ENCODE peak calls at places on chromosomes 12 and 14, in ten cellular contexts. One of them, this sample, is unnamed.

GRCh38 chr14:22475381-22475780 is 113.6 kb downstream of the DAD1 start:
- DNase-seq in esophagus muscularis mucosa: no peak
- DNase-seq in left ventricle myocardium inferior: no peak
- DNase-seq in hepatocyte: no peak
- DNase-seq in tibial artery: no peak
- DNase-seq in breast epithelium: no peak
- DNase-seq in astrocyte: no peak
- DNase-seq in right cardiac atrium: no peak
- DNase-seq in psoas muscle: no peak
- DNase-seq in mammary epithelial cell: no peak
- DNase-seq in this sample: no peak

GRCh38 chr14:100116134-100116533 is 43.3 kb downstream of the DEGS2 start:
- DNase-seq in esophagus muscularis mucosa: no peak
- DNase-seq in left ventricle myocardium inferior: no peak
- DNase-seq in hepatocyte: no peak
- DNase-seq in tibial artery: no peak
- DNase-seq in breast epithelium: no peak
- DNase-seq in astrocyte: no peak
- DNase-seq in right cardiac atrium: no peak
- DNase-seq in psoas muscle: no peak
- DNase-seq in mammary epithelial cell: no peak
- DNase-seq in this sample: no peak

GRCh38 chr12:32586390-32586789 is 92.7 kb upstream of the DNM1L start:
- DNase-seq in esophagus muscularis mucosa: no peak
- DNase-seq in left ventricle myocardium inferior: no peak
- DNase-seq in hepatocyte: no peak
- DNase-seq in tibial artery: no peak
- DNase-seq in breast epithelium: no peak
- DNase-seq in astrocyte: peak; percentile 68
- DNase-seq in right cardiac atrium: no peak
- DNase-seq in psoas muscle: no peak
- DNase-seq in mammary epithelial cell: peak; percentile 84
- DNase-seq in this sample: no peak

GRCh38 chr12:43226151-43226550 is 325.9 kb downstream of the ADAMTS20 start:
- DNase-seq in esophagus muscularis mucosa: no peak
- DNase-seq in left ventricle myocardium inferior: no peak
- DNase-seq in hepatocyte: no peak
- DNase-seq in tibial artery: no peak
- DNase-seq in breast epithelium: no peak
- DNase-seq in astrocyte: no peak
- DNase-seq in right cardiac atrium: no peak
- DNase-seq in psoas muscle: no peak
- DNase-seq in mammary epithelial cell: no peak
- DNase-seq in this sample: no peak

GRCh38 chr14:105257464-105257863 is 9.1 kb downstream of the BTBD6 start:
- DNase-seq in esophagus muscularis mucosa: no peak
- DNase-seq in left ventricle myocardium inferior: no peak
- DNase-seq in hepatocyte: no peak
- DNase-seq in tibial artery: no peak
- DNase-seq in breast epithelium: no peak
- DNase-seq in astrocyte: no peak
- DNase-seq in right cardiac atrium: no peak
- DNase-seq in psoas muscle: no peak
- DNase-seq in mammary epithelial cell: no peak
- DNase-seq in this sample: no peak

GRCh38 chr14:72812292-72812851 is 81.5 kb downstream of the DPF3 start:
- DNase-seq in esophagus muscularis mucosa: no peak
- DNase-seq in left ventricle myocardium inferior: peak; percentile 82
- DNase-seq in hepatocyte: no peak
- DNase-seq in tibial artery: peak; percentile 50
- DNase-seq in breast epithelium: peak; percentile 76
- DNase-seq in astrocyte: no peak
- DNase-seq in right cardiac atrium: peak; percentile 61
- DNase-seq in psoas muscle: peak; percentile 84
- DNase-seq in mammary epithelial cell: peak; percentile 9
- DNase-seq in this sample: peak; percentile 99

GRCh38 chr12:32895688-32896437 is 714 bp downstream of the PKP2 start:
- DNase-seq in esophagus muscularis mucosa: no peak
- DNase-seq in left ventricle myocardium inferior: peak; percentile 23
- DNase-seq in hepatocyte: peak; percentile 69
- DNase-seq in tibial artery: no peak
- DNase-seq in breast epithelium: no peak
- DNase-seq in astrocyte: no peak
- DNase-seq in right cardiac atrium: peak; percentile 25
- DNase-seq in psoas muscle: no peak
- DNase-seq in mammary epithelial cell: peak; percentile 27
- DNase-seq in this sample: no peak

GRCh38 chr12:16506394-16506793 is 99.6 kb downstream of the LMO3 start:
- DNase-seq in esophagus muscularis mucosa: no peak
- DNase-seq in left ventricle myocardium inferior: no peak
- DNase-seq in hepatocyte: no peak
- DNase-seq in tibial artery: no peak
- DNase-seq in breast epithelium: no peak
- DNase-seq in astrocyte: no peak
- DNase-seq in right cardiac atrium: no peak
- DNase-seq in psoas muscle: no peak
- DNase-seq in mammary epithelial cell: no peak
- DNase-seq in this sample: no peak

GRCh38 chr12:226401-226800 is 12.4 kb upstream of the SLC6A12 start:
- DNase-seq in esophagus muscularis mucosa: no peak
- DNase-seq in left ventricle myocardium inferior: no peak
- DNase-seq in hepatocyte: no peak
- DNase-seq in tibial artery: no peak
- DNase-seq in breast epithelium: peak; percentile 28
- DNase-seq in astrocyte: no peak
- DNase-seq in right cardiac atrium: no peak
- DNase-seq in psoas muscle: no peak
- DNase-seq in mammary epithelial cell: no peak
- DNase-seq in this sample: no peak

GRCh38 chr12:121657305-121658008 is 12.0 kb downstream of the MORN3 start:
- DNase-seq in esophagus muscularis mucosa: no peak
- DNase-seq in left ventricle myocardium inferior: no peak
- DNase-seq in hepatocyte: no peak
- DNase-seq in tibial artery: no peak
- DNase-seq in breast epithelium: no peak
- DNase-seq in astrocyte: no peak
- DNase-seq in right cardiac atrium: no peak
- DNase-seq in psoas muscle: no peak
- DNase-seq in mammary epithelial cell: no peak
- DNase-seq in this sample: no peak

GRCh38 chr14:58108717-58109116 is 43.3 kb downstream of the ARMH4 start:
- DNase-seq in esophagus muscularis mucosa: no peak
- DNase-seq in left ventricle myocardium inferior: no peak
- DNase-seq in hepatocyte: no peak
- DNase-seq in tibial artery: no peak
- DNase-seq in breast epithelium: no peak
- DNase-seq in astrocyte: no peak
- DNase-seq in right cardiac atrium: no peak
- DNase-seq in psoas muscle: no peak
- DNase-seq in mammary epithelial cell: no peak
- DNase-seq in this sample: no peak

GRCh38 chr12:95551305-95551704 is at the start of gene USP44:
- DNase-seq in esophagus muscularis mucosa: no peak
- DNase-seq in left ventricle myocardium inferior: no peak
- DNase-seq in hepatocyte: no peak
- DNase-seq in tibial artery: no peak
- DNase-seq in breast epithelium: no peak
- DNase-seq in astrocyte: no peak
- DNase-seq in right cardiac atrium: no peak
- DNase-seq in psoas muscle: no peak
- DNase-seq in mammary epithelial cell: no peak
- DNase-seq in this sample: no peak

GRCh38 chr12:95547522-95548055 is 3.7 kb downstream of the USP44 start:
- DNase-seq in esophagus muscularis mucosa: no peak
- DNase-seq in left ventricle myocardium inferior: no peak
- DNase-seq in hepatocyte: no peak
- DNase-seq in tibial artery: no peak
- DNase-seq in breast epithelium: no peak
- DNase-seq in astrocyte: peak; percentile 31
- DNase-seq in right cardiac atrium: no peak
- DNase-seq in psoas muscle: no peak
- DNase-seq in mammary epithelial cell: no peak
- DNase-seq in this sample: no peak

GRCh38 chr12:95548539-95549391 is 2.5 kb downstream of the USP44 start:
- DNase-seq in esophagus muscularis mucosa: no peak
- DNase-seq in left ventricle myocardium inferior: peak; percentile 64
- DNase-seq in hepatocyte: peak; percentile 71
- DNase-seq in tibial artery: no peak
- DNase-seq in breast epithelium: no peak
- DNase-seq in astrocyte: no peak
- DNase-seq in right cardiac atrium: peak; percentile 33
- DNase-seq in psoas muscle: peak; percentile 53
- DNase-seq in mammary epithelial cell: no peak
- DNase-seq in this sample: no peak

GRCh38 chr12:95548056-95548538 is 3.2 kb downstream of the USP44 start:
- DNase-seq in esophagus muscularis mucosa: no peak
- DNase-seq in left ventricle myocardium inferior: peak; percentile 18
- DNase-seq in hepatocyte: peak; percentile 24
- DNase-seq in tibial artery: no peak
- DNase-seq in breast epithelium: no peak
- DNase-seq in astrocyte: peak; percentile 2
- DNase-seq in right cardiac atrium: peak; percentile 19
- DNase-seq in psoas muscle: peak; percentile 21
- DNase-seq in mammary epithelial cell: no peak
- DNase-seq in this sample: no peak

GRCh38 chr12:95549392-95550084 is 1.7 kb downstream of the USP44 start:
- DNase-seq in esophagus muscularis mucosa: no peak
- DNase-seq in left ventricle myocardium inferior: no peak
- DNase-seq in hepatocyte: no peak
- DNase-seq in tibial artery: no peak
- DNase-seq in breast epithelium: no peak
- DNase-seq in astrocyte: no peak
- DNase-seq in right cardiac atrium: no peak
- DNase-seq in psoas muscle: no peak
- DNase-seq in mammary epithelial cell: no peak
- DNase-seq in this sample: no peak
- H3K4me1 ChIP-seq in esophagus muscularis mucosa: peaks cover 10% of the 10 kb centered on the region
- H3K4me1 ChIP-seq in left ventricle myocardium inferior: peaks cover 19% of the 10 kb centered on the region
- H3K4me1 ChIP-seq in hepatocyte: no peaks in the 10 kb centered on the region
- H3K4me1 ChIP-seq in tibial artery: no peaks in the 10 kb centered on the region
- H3K4me1 ChIP-seq in breast epithelium: no peaks in the 10 kb centered on the region
- H3K4me1 ChIP-seq in astrocyte: no peaks in the 10 kb centered on the region
- H3K4me1 ChIP-seq in right cardiac atrium: no peaks in the 10 kb centered on the region
- H3K4me1 ChIP-seq in psoas muscle: no peaks in the 10 kb centered on the region
- H3K4me1 ChIP-seq in mammary epithelial cell: peaks cover 8% of the 10 kb centered on the region
- H3K4me1 ChIP-seq in this sample: no peaks in the 10 kb centered on the region

GRCh38 chr14:52355016-52355430 is 40.9 kb downstream of the PTGER2 start:
- DNase-seq in esophagus muscularis mucosa: no peak
- DNase-seq in left ventricle myocardium inferior: no peak
- DNase-seq in hepatocyte: peak; percentile 33
- DNase-seq in tibial artery: no peak
- DNase-seq in breast epithelium: no peak
- DNase-seq in astrocyte: peak; percentile 98
- DNase-seq in right cardiac atrium: no peak
- DNase-seq in psoas muscle: no peak
- DNase-seq in mammary epithelial cell: peak; percentile 88
- DNase-seq in this sample: no peak
- H3K9me3 ChIP-seq in esophagus muscularis mucosa: no peaks in the 10 kb centered on the region
- H3K9me3 ChIP-seq in left ventricle myocardium inferior: no peaks in the 10 kb centered on the region
- H3K9me3 ChIP-seq in hepatocyte: no peaks in the 10 kb centered on the region
- H3K9me3 ChIP-seq in tibial artery: no peaks in the 10 kb centered on the region
- H3K9me3 ChIP-seq in breast epithelium: no peaks in the 10 kb centered on the region
- H3K9me3 ChIP-seq in astrocyte: peaks cover under 1% of the 10 kb centered on the region
- H3K9me3 ChIP-seq in right cardiac atrium: no peaks in the 10 kb centered on the region
- H3K9me3 ChIP-seq in psoas muscle: no peaks in the 10 kb centered on the region
- H3K9me3 ChIP-seq in mammary epithelial cell: no peaks in the 10 kb centered on the region
- H3K9me3 ChIP-seq in this sample: no peaks in the 10 kb centered on the region

DNA sequence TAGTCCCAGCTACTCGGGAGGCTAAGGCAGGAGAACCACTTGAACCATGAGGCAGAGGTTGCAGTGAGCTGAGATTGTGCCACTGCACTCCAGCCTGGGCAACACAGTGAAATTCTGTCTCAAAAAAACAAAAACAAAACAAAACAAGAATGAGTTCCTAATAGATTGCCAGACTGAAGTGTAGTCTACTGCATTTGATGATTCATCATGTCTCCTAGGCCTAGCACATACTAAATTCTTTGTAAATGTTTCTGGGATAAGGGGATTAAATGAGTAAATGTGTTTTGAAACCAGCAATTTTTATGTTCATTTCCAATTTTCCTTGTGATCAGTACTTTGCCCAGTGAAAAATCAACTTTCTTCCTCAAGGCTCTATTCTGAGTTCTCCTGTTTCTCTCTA is 3.0 kb upstream of the DYRK2 start:
- DNase-seq in esophagus muscularis mucosa: no peak
- DNase-seq in left ventricle myocardium inferior: no peak
- DNase-seq in hepatocyte: peak; percentile 15
- DNase-seq in tibial artery: no peak
- DNase-seq in breast epithelium: no peak
- DNase-seq in astrocyte: peak; percentile 49
- DNase-seq in right cardiac atrium: no peak
- DNase-seq in psoas muscle: no peak
- DNase-seq in mammary epithelial cell: peak; percentile 26
- DNase-seq in this sample: no peak
- H3K4me1 ChIP-seq in esophagus muscularis mucosa: peaks cover 25% of the 10 kb centered on the region
- H3K4me1 ChIP-seq in left ventricle myocardium inferior: peaks cover 31% of the 10 kb centered on the region
- H3K4me1 ChIP-seq in hepatocyte: no peaks in the 10 kb centered on the region
- H3K4me1 ChIP-seq in tibial artery: peaks cover 2% of the 10 kb centered on the region
- H3K4me1 ChIP-seq in breast epithelium: peaks cover 1% of the 10 kb centered on the region
- H3K4me1 ChIP-seq in astrocyte: peaks cover 7% of the 10 kb centered on the region
- H3K4me1 ChIP-seq in right cardiac atrium: peaks cover 1% of the 10 kb centered on the region
- H3K4me1 ChIP-seq in psoas muscle: peaks cover 4% of the 10 kb centered on the region
- H3K4me1 ChIP-seq in mammary epithelial cell: peaks cover 11% of the 10 kb centered on the region
- H3K4me1 ChIP-seq in this sample: peaks cover 9% of the 10 kb centered on the region

DNA sequence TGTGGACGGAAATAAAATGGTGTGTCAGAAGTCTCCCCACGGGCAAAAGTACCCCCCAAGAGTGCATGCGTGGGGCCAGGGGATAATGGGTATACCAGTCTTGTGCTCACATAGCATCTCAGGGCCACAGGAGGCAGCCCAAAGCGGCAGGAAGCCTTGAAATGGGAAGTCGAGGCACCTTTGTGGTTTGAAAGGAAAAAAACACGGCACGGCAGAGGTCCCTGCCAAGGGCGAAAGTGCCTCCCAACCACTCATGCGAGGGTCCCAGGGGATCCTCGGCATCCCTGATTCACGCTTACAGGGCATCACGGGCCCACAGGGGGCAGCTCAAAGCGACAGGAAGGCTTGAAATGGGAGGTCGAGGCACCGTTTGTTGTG is 583.2 kb downstream of the ALG10 start:
- DNase-seq in esophagus muscularis mucosa: peak; percentile 72
- DNase-seq in left ventricle myocardium inferior: no peak
- DNase-seq in hepatocyte: no peak
- DNase-seq in tibial artery: no peak
- DNase-seq in breast epithelium: no peak
- DNase-seq in astrocyte: no peak
- DNase-seq in right cardiac atrium: no peak
- DNase-seq in psoas muscle: no peak
- DNase-seq in mammary epithelial cell: no peak
- DNase-seq in this sample: no peak
- H3K9me3 ChIP-seq in esophagus muscularis mucosa: peaks cover 84% of the 10 kb centered on the region
- H3K9me3 ChIP-seq in left ventricle myocardium inferior: peaks cover 93% of the 10 kb centered on the region
- H3K9me3 ChIP-seq in hepatocyte: no peaks in the 10 kb centered on the region
- H3K9me3 ChIP-seq in tibial artery: peaks cover 2% of the 10 kb centered on the region
- H3K9me3 ChIP-seq in breast epithelium: peaks cover 94% of the 10 kb centered on the region
- H3K9me3 ChIP-seq in astrocyte: peaks cover 29% of the 10 kb centered on the region
- H3K9me3 ChIP-seq in right cardiac atrium: no peaks in the 10 kb centered on the region
- H3K9me3 ChIP-seq in psoas muscle: no peaks in the 10 kb centered on the region
- H3K9me3 ChIP-seq in mammary epithelial cell: peaks cover 24% of the 10 kb centered on the region
- H3K9me3 ChIP-seq in this sample: no peaks in the 10 kb centered on the region